ENCODE peak calls at places on chromosome 4, in seven cellular contexts. H, U, R, K, Z, G and I are unnamed samples.

GRCh38 chr4:152257601-152258066 is 278.3 kb downstream of the FBXW7 start:
- DNase-seq in H (no peak), U (no peak), R (no peak), K (no peak), Z (peak), G (no peak), I (no peak)

GRCh38 chr4:116926631-116927295 is 158.6 kb downstream of the TRAM1L1 start:
- DNase-seq in H (peak), U (no peak), R (no peak), K (no peak), Z (peak), G (no peak), I (no peak)

GRCh38 chr4:17013382-17014006 is 115.0 kb upstream of the LDB2 start:
- DNase-seq in H (no peak), U (no peak), R (no peak), K (no peak), Z (no peak), G (no peak), I (no peak)

GRCh38 chr4:6109842-6110560 is 90.3 kb downstream of the JAKMIP1 start:
- DNase-seq in H (no peak), U (peak), R (no peak), K (no peak), Z (peak), G (no peak), I (no peak)

GRCh38 chr4:8610858-8611610 is 18.5 kb downstream of the CPZ start:
- DNase-seq in H (no peak), U (no peak), R (no peak), K (no peak), Z (no peak), G (no peak), I (no peak)

GRCh38 chr4:94561249-94562024 is 109.7 kb downstream of the PDLIM5 start:
- DNase-seq in H (no peak), U (no peak), R (no peak), K (no peak), Z (no peak), G (no peak), I (no peak)

GRCh38 chr4:4818440-4819212 is 40.8 kb upstream of the MSX1 start:
- DNase-seq in H (no peak), U (peak), R (no peak), K (no peak), Z (peak), G (no peak), I (no peak)

GRCh38 chr4:56630876-56631666 is 50.0 kb downstream of the HOPX start:
- DNase-seq in H (no peak), U (no peak), R (no peak), K (no peak), Z (no peak), G (no peak), I (no peak)

GRCh38 chr4:167219090-167219489 is 15.2 kb downstream of the SPOCK3 start:
- DNase-seq in H (no peak), U (peak), R (no peak), K (no peak), Z (no peak), G (no peak), I (no peak)

GRCh38 chr4:151960449-151961246 is 199.8 kb upstream of the GATB start:
- DNase-seq in H (peak), U (no peak), R (no peak), K (no peak), Z (no peak), G (no peak), I (no peak)

GRCh38 chr4:16794816-16795445 is 103.5 kb downstream of the LDB2 start:
- DNase-seq in H (peak), U (no peak), R (no peak), K (peak), Z (peak), G (peak), I (no peak)

GRCh38 chr4:84504821-84505220 is 5.7 kb upstream of the NKX6-1 start:
- DNase-seq in H (no peak), U (no peak), R (no peak), K (no peak), Z (no peak), G (no peak), I (no peak)

GRCh38 chr4:84938316-84938715 is 28.2 kb downstream of the WDFY3 start:
- DNase-seq in H (no peak), U (no peak), R (no peak), K (no peak), Z (no peak), G (no peak), I (no peak)

GRCh38 chr4:103152381-103152780 is 45.8 kb downstream of the CENPE start:
- DNase-seq in H (no peak), U (no peak), R (no peak), K (no peak), Z (no peak), G (no peak), I (no peak)

GRCh38 chr4:176563591-176563990 is 229.1 kb downstream of the VEGFC start:
- DNase-seq in H (no peak), U (peak), R (no peak), K (no peak), Z (no peak), G (no peak), I (no peak)

GRCh38 chr4:153402366-153402765 is 57.9 kb downstream of the MND1 start:
- DNase-seq in H (no peak), U (no peak), R (no peak), K (no peak), Z (no peak), G (no peak), I (no peak)

GRCh38 chr4:108118505-108118904 is 50.2 kb downstream of the LEF1 start:
- DNase-seq in H (no peak), U (peak), R (no peak), K (no peak), Z (no peak), G (no peak), I (peak)

GRCh38 chr4:112857461-112857860 is 192.0 kb upstream of the ANK2 start:
- DNase-seq in H (no peak), U (no peak), R (no peak), K (no peak), Z (no peak), G (no peak), I (no peak)

GRCh38 chr4:72971572-72971971 is 97.9 kb downstream of the COX18 start:
- DNase-seq in H (no peak), U (no peak), R (no peak), K (no peak), Z (no peak), G (no peak), I (no peak)

GRCh38 chr4:152734015-152734698 is 45.4 kb downstream of the TIGD4 start:
- DNase-seq in H (no peak), U (no peak), R (no peak), K (no peak), Z (peak), G (no peak), I (no peak)

GRCh38 chr4:15003891-15004700 is 1.8 kb downstream of the CPEB2 start:
- DNase-seq in H (no peak), U (peak), R (no peak), K (peak), Z (peak), G (peak), I (peak)

GRCh38 chr4:166091914-166092510 is 219.0 kb downstream of the TLL1 start:
- DNase-seq in H (peak), U (no peak), R (peak), K (no peak), Z (peak), G (no peak), I (no peak)

GRCh38 chr4:102503831-102504786 is 3.0 kb downstream of the NFKB1 start:
- DNase-seq in H (peak), U (no peak), R (no peak), K (no peak), Z (no peak), G (no peak), I (no peak)

GRCh38 chr4:7938513-7939376 is 916 bp downstream of the AFAP1 start:
- DNase-seq in H (no peak), U (peak), R (no peak), K (no peak), Z (peak), G (no peak), I (peak)

GRCh38 chr4:113637363-113637762 is 124.2 kb downstream of the CAMK2D start:
- DNase-seq in H (no peak), U (no peak), R (no peak), K (no peak), Z (no peak), G (no peak), I (no peak)

GRCh38 chr4:39083164-39083563 is 21.1 kb downstream of the KLHL5 start:
- DNase-seq in H (no peak), U (peak), R (no peak), K (no peak), Z (no peak), G (no peak), I (no peak)

GRCh38 chr4:175807596-175807995 is 4.5 kb downstream of the GPM6A start:
- DNase-seq in H (peak), U (no peak), R (no peak), K (no peak), Z (no peak), G (no peak), I (no peak)

GRCh38 chr4:156378053-156378665 is 424.5 kb upstream of the CTSO start:
- DNase-seq in H (no peak), U (peak), R (peak), K (no peak), Z (peak), G (no peak), I (no peak)

GRCh38 chr4:18366762-18367358 is 345.3 kb upstream of the LCORL start:
- DNase-seq in H (peak), U (peak), R (peak), K (no peak), Z (peak), G (no peak), I (no peak)

GRCh38 chr4:105677689-105678088 is 30.8 kb downstream of the INTS12 start:
- DNase-seq in H (no peak), U (no peak), R (no peak), K (no peak), Z (no peak), G (no peak), I (no peak)